ENCODE peak calls at places on chromosome 17, in four cellular contexts. O is HepG2, T is H1, U is K562. N is an unnamed sample.

GRCh38 chr17:28252436-28252835 is 66.6 kb upstream of the TMEM97 start:
- DNase-seq in O (no peak), T (no peak), U (no peak), N (no peak)

GRCh38 chr17:40097931-40098845 is 2.2 kb downstream of the NR1D1 start:
- DNase-seq in O (peak; percentile 93), T (no peak), U (peak; percentile 51), N (no peak)

GRCh38 chr17:43712397-43712796 is 46.2 kb downstream of the SOST start:
- DNase-seq in O (no peak), T (no peak), U (no peak), N (no peak)

GRCh38 chr17:12021604-12022003 is 927 bp downstream of the MAP2K4 start:
- DNase-seq in O (no peak), T (no peak), U (no peak), N (no peak)

GRCh38 chr17:68973098-68973929 is 18.1 kb upstream of the ABCA8 start:
- DNase-seq in O (no peak), T (no peak), U (no peak), N (no peak)

GRCh38 chr17:50371526-50371925 is 1.5 kb downstream of the MRPL27 start:
- DNase-seq in O (no peak), T (no peak), U (no peak), N (no peak)

GRCh38 chr17:17364338-17364667 is 61.1 kb downstream of the NT5M start:
- DNase-seq in O (no peak), T (no peak), U (no peak), N (no peak)

GRCh38 chr17:77602062-77602746 is 356.3 kb upstream of the TNRC6C start:
- DNase-seq in O (no peak), T (peak; percentile 38), U (no peak), N (no peak)

GRCh38 chr17:38701504-38702165 is 3.4 kb upstream of the MLLT6 start:
- DNase-seq in O (peak; percentile 49), T (no peak), U (peak; percentile 75), N (peak; percentile 55)

GRCh38 chr17:72763981-72764380 is 328.5 kb downstream of the SLC39A11 start:
- DNase-seq in O (no peak), T (no peak), U (no peak), N (no peak)

GRCh38 chr17:7650509-7651096 is at the start of gene ATP1B2:
- DNase-seq in O (peak; percentile 67), T (peak; percentile 90), U (peak; percentile 97), N (peak; percentile 90)

GRCh38 chr17:13160790-13161189 is 143.0 kb upstream of the ELAC2 start:
- DNase-seq in O (no peak), T (no peak), U (no peak), N (no peak)

GRCh38 chr17:34579979-34580684 is 750 bp downstream of the TMEM132E start:
- DNase-seq in O (no peak), T (peak; percentile 67), U (no peak), N (peak; percentile 43)

GRCh38 chr17:55062921-55063320 is 94.4 kb downstream of the STXBP4 start:
- DNase-seq in O (no peak), T (no peak), U (no peak), N (peak; percentile 29)

GRCh38 chr17:35560703-35561102 is at the start of gene SLFN14:
- DNase-seq in O (no peak), T (no peak), U (peak; percentile 98), N (no peak)

GRCh38 chr17:2384439-2385127 is 16.3 kb downstream of the MNT start:
- DNase-seq in O (no peak), T (no peak), U (no peak), N (no peak)

GRCh38 chr17:14143678-14144077 is 74.4 kb downstream of the COX10 start:
- DNase-seq in O (no peak), T (no peak), U (peak; percentile 9), N (no peak)

GRCh38 chr17:13395872-13396271 is 205.9 kb downstream of the HS3ST3A1 start:
- DNase-seq in O (no peak), T (no peak), U (no peak), N (no peak)

GRCh38 chr17:21199311-21199710 is 14.7 kb downstream of the TMEM11 start:
- DNase-seq in O (no peak), T (no peak), U (peak; percentile 54), N (no peak)

GRCh38 chr17:71142333-71142732 is 973.0 kb downstream of the KCNJ2 start:
- DNase-seq in O (no peak), T (no peak), U (no peak), N (no peak)

GRCh38 chr17:75722542-75723095 is 1.4 kb downstream of the ITGB4 start:
- DNase-seq in O (no peak), T (no peak), U (no peak), N (no peak)

GRCh38 chr17:76972046-76972641 is 103.9 kb downstream of the MGAT5B start:
- DNase-seq in O (no peak), T (no peak), U (no peak), N (no peak)

GRCh38 chr17:7241783-7242716 is at the start of gene GABARAP:
- DNase-seq in O (peak; percentile 82), T (peak; percentile 97), U (peak; percentile 92), N (peak; percentile 95)

GRCh38 chr17:69175812-69176517 is 34.3 kb upstream of the ABCA6 start:
- DNase-seq in O (peak; percentile 77), T (no peak), U (peak; percentile 62), N (peak; percentile 88)

GRCh38 chr17:49859991-49860953 is 12.4 kb upstream of the TAC4 start:
- DNase-seq in O (peak; percentile 70), T (no peak), U (peak; percentile 29), N (peak; percentile 31)

GRCh38 chr17:2179615-2180295 is 123.8 kb downstream of the SMG6 start:
- DNase-seq in O (no peak), T (no peak), U (no peak), N (no peak)

GRCh38 chr17:36994438-36994837 is 45.7 kb downstream of the AATF start:
- DNase-seq in O (no peak), T (no peak), U (no peak), N (no peak)

DNA sequence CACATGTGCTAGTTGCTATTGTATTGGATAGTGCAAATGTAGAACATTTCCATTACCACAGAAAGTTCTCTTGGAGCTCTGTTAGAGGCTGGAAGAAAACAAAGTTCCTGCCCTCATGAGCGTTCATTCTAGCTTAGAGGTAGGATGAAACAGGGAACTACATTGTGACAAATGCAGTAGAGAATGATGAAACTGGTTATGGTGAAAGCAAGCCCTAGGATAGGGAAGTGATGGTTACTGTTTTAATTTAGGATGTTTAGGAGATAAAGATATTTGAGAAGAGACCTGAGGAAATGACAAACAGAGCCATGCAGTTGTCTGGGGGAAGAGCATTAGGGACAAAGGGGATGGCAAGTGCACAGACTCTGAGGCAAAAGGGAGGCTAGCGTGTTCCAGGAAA is 50.7 kb downstream of the AATF start:
- DNase-seq in O (no peak), T (no peak), U (no peak), N (no peak)
- TF ChIP-seq RNF2 in O (no peak), T (no peak), U (no peak), N (no peak)

DNA sequence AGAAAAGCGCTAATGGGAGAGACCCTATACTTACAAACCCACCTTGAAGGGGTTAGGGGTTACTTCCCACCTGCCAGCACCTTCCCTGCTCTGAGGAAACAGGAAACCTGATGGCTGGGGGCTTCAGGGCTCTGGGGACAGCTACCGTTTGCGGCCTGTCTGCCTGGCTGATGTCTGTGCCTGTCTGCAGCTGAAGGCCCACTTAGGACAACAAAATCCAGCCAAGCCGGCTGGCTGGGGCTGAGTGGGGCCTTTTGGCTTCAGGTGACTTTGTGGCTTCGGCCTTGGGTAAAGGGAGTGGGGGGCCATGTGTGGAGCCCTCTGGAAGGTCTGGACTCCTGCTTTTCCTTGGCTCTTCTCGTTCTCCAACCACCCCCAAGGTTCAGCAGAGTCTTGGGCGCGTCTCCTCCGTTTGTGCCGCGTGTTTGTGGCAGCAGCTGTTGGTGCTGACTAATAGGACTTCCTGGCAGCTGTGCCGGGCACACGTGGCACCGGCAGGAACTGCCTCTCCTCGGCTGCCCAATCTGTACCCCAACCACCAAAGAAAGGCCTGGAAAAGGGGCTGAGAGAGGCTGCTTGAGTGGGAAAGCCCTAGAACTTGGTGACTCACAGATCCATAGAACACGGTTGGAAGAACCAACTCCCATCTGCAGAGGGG is 186.7 kb downstream of the MSI2 start:
- DNase-seq in O (no peak), T (no peak), U (no peak), N (peak; percentile 40)
- TF ChIP-seq RNF2 in O (no peak), T (no peak), U (no peak), N (no peak)

DNA sequence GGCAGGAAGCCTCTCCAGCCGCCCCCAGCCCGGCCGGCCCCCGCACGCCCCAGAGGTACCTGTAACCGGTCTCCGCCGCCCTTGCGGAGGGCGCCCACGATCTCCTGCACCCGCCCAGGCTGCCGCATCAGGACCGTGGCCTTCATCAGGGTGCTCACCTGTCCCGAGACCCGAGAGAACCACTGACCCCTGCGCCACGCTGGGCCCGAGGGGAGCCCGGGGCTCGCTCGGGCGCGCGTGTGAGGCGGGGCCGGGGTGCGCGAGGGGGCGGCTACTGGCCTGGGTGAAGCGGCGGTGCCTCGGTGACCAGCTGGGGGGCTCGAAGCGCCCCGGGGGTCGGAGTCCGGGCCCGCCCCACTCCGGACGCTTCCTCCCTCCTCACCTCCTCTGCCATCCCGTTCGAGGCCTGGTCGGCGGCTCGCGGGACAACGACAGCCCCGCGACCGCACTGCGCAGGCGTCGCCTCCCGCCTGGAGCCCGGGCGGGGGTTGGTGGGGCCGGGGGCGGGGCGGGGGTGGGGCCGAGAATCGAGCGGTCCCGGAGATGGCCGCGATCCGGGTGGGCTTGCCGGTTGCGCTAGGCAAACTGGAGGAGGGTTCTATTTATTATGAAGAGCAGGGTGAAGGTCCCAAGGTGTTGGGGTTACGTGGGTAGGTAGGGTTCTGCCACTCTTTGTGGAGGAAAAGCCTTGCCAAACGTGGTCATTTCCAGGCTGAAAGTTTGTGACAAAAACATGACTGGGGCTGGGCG is at the start of gene NT5C3B:
- DNase-seq in O (peak; percentile 52), T (peak; percentile 76), U (peak; percentile 74), N (peak; percentile 60)
- TF ChIP-seq RNF2 in O (no peak), T (no peak), U (no peak), N (peak; percentile 77)

DNA sequence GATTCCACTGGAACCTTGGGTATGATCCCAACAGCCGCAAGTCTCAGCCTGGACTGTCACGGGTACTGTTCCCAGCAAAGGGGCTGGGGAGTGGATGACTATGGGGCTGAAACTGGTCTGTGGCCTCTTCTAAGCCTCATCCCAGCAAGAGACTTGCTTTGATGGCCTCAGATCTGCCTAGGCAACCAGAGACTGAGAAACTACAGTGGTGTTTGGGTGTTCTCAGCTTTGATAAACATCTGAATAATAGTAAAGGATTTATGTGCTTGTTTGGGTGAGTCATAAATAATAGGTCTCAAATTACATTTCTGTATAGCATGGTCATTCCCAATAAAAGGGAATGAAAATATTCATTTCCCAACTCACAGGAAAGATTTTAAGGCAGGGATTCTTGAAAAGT is 30.2 kb upstream of the ULK2 start:
- DNase-seq in O (no peak), T (no peak), U (no peak), N (peak; percentile 61)
- TF ChIP-seq RNF2 in O (no peak), T (no peak), U (no peak), N (no peak)

GRCh38 chr17:45190503-45191282 is 29.0 kb downstream of the HEXIM2 start:
- DNase-seq in O (no peak), T (no peak), U (no peak), N (no peak)
- TF ChIP-seq RNF2 in O (no peak), T (no peak), U (no peak), N (no peak)

GRCh38 chr17:59426031-59426430 is 94.6 kb downstream of the YPEL2 start:
- DNase-seq in O (no peak), T (no peak), U (no peak), N (no peak)
- TF ChIP-seq RNF2 in O (no peak), T (no peak), U (no peak), N (no peak)